ENCODE peak calls at places on chromosomes 7 and 10, in four cellular contexts. N, P, I and G are unnamed samples.

GRCh38 chr10:99658622-99659030 is 683 bp upstream of the ENTPD7 start:
- DNase-seq in N (peak), P (peak), I (peak), G (no peak)

GRCh38 chr10:93481931-93482834 is at the start of gene MYOF:
- DNase-seq in N (peak), P (no peak), I (peak), G (peak)

GRCh38 chr10:30830672-30831230 is 200.9 kb downstream of the ZNF438 start:
- DNase-seq in N (no peak), P (no peak), I (no peak), G (no peak)

GRCh38 chr10:34666008-34666700 is 148.9 kb downstream of the PARD3 start:
- DNase-seq in N (no peak), P (no peak), I (no peak), G (no peak)

GRCh38 chr10:48456808-48457761 is 147.8 kb downstream of the ARHGAP22 start:
- DNase-seq in N (no peak), P (peak), I (no peak), G (no peak)

GRCh38 chr7:16719699-16720098 is 33.9 kb upstream of the TSPAN13 start:
- DNase-seq in N (no peak), P (no peak), I (no peak), G (no peak)

GRCh38 chr10:104339469-104340098 is 1.3 kb upstream of the ITPRIP start:
- DNase-seq in N (no peak), P (no peak), I (no peak), G (no peak)

GRCh38 chr7:7424151-7424873 is 111.4 kb downstream of the COL28A1 start:
- DNase-seq in N (peak), P (peak), I (peak), G (peak)

GRCh38 chr10:97016728-97017473 is 168.9 kb downstream of the SLIT1 start:
- DNase-seq in N (no peak), P (no peak), I (no peak), G (no peak)

GRCh38 chr7:25391295-25391861 is 163.1 kb upstream of the NPVF start:
- DNase-seq in N (peak), P (no peak), I (no peak), G (no peak)

GRCh38 chr7:10429516-10429915 is 544.2 kb upstream of the PHF14 start:
- DNase-seq in N (peak), P (no peak), I (no peak), G (no peak)